ENCODE peak calls at places on chromosome 16, in five cellular contexts. X is fibroblast of the aortic adventitia; J is GDM1; M is pancreas; F is activated naive CD4-positive, alpha-beta T cell. R is an unnamed sample.

GRCh38 chr16:85522842-85523601 is 90.1 kb upstream of the GSE1 start:
- DNase-seq in X (peak), J (no peak), M (no peak), F (no peak), R (peak)

GRCh38 chr16:868846-869822 is 68.6 kb upstream of the GNG13 start:
- DNase-seq in X (no peak), J (no peak), M (no peak), F (no peak), R (no peak)

GRCh38 chr16:10561425-10561824 is 19.0 kb downstream of the EMP2 start:
- DNase-seq in X (no peak), J (no peak), M (no peak), F (no peak), R (no peak)

GRCh38 chr16:85936761-85937343 is 37.9 kb downstream of the IRF8 start:
- DNase-seq in X (no peak), J (no peak), M (no peak), F (no peak), R (no peak)

GRCh38 chr16:1296688-1297412 is 12.6 kb upstream of the UBE2I start:
- DNase-seq in X (peak), J (no peak), M (peak), F (no peak), R (no peak)

GRCh38 chr16:81575307-81575706 is 130.7 kb downstream of the CMIP start:
- DNase-seq in X (no peak), J (no peak), M (no peak), F (no peak), R (no peak)

GRCh38 chr16:52603015-52603414 is 56.1 kb upstream of the TOX3 start:
- DNase-seq in X (no peak), J (no peak), M (peak), F (no peak), R (peak)

GRCh38 chr16:26645629-26646028 is 421.1 kb upstream of the C16orf82 start:
- DNase-seq in X (no peak), J (no peak), M (peak), F (no peak), R (no peak)

GRCh38 chr16:70410736-70411135 is 28.2 kb downstream of the ST3GAL2 start:
- DNase-seq in X (no peak), J (no peak), M (no peak), F (no peak), R (no peak)

GRCh38 chr16:9048302-9048700 is 43.1 kb upstream of the HAPSTR1 start:
- DNase-seq in X (no peak), J (no peak), M (no peak), F (no peak), R (no peak)

GRCh38 chr16:47492428-47493357 is 31.6 kb downstream of the PHKB start:
- DNase-seq in X (peak), J (peak), M (no peak), F (no peak), R (peak)

GRCh38 chr16:24013733-24014645 is 178.2 kb downstream of the PRKCB start:
- DNase-seq in X (no peak), J (peak), M (no peak), F (peak), R (no peak)

GRCh38 chr16:3482659-3483241 is 12.5 kb downstream of the C16orf90 start:
- DNase-seq in X (no peak), J (no peak), M (no peak), F (no peak), R (no peak)

GRCh38 chr16:57728336-57729181 is 7.0 kb upstream of the KATNB1 start:
- DNase-seq in X (no peak), J (no peak), M (no peak), F (no peak), R (no peak)

GRCh38 chr16:67457611-67458010 is 23.3 kb downstream of the ATP6V0D1 start:
- DNase-seq in X (no peak), J (no peak), M (no peak), F (no peak), R (no peak)

GRCh38 chr16:69860233-69861231 is 90.6 kb upstream of the CLEC18A start:
- DNase-seq in X (no peak), J (no peak), M (no peak), F (no peak), R (no peak)

GRCh38 chr16:81237282-81237681 is 1.2 kb upstream of the BCO1 start:
- DNase-seq in X (peak), J (no peak), M (peak), F (no peak), R (no peak)

GRCh38 chr16:75289189-75289588 is 37.8 kb upstream of the BCAR1 start:
- DNase-seq in X (peak), J (no peak), M (no peak), F (no peak), R (no peak)

GRCh38 chr16:14456793-14457481 is 173.1 kb downstream of the PARN start:
- DNase-seq in X (peak), J (no peak), M (no peak), F (no peak), R (no peak)

GRCh38 chr16:86952769-86953168 is 364.4 kb downstream of the C16orf95 start:
- DNase-seq in X (no peak), J (no peak), M (no peak), F (no peak), R (no peak)

GRCh38 chr16:58020628-58021521 is 4.7 kb upstream of the MMP15 start:
- DNase-seq in X (peak), J (no peak), M (peak), F (peak), R (peak)

GRCh38 chr16:30355144-30355953 is at the start of gene CD2BP2:
- DNase-seq in X (peak), J (peak), M (peak), F (peak), R (peak)

GRCh38 chr16:55077231-55077630 is 146.6 kb downstream of the IRX5 start:
- DNase-seq in X (no peak), J (no peak), M (no peak), F (no peak), R (no peak)

GRCh38 chr16:8173111-8173644 is 417.1 kb downstream of the TMEM114 start:
- DNase-seq in X (peak), J (peak), M (peak), F (no peak), R (peak)

GRCh38 chr16:54282923-54283734 is 3.5 kb downstream of the IRX3 start:
- DNase-seq in X (no peak), J (no peak), M (no peak), F (no peak), R (no peak)

GRCh38 chr16:82138478-82139285 is 31.3 kb downstream of the MPHOSPH6 start:
- DNase-seq in X (no peak), J (no peak), M (no peak), F (no peak), R (no peak)

GRCh38 chr16:86951831-86952598 is 365.2 kb downstream of the C16orf95 start:
- DNase-seq in X (peak), J (no peak), M (no peak), F (no peak), R (no peak)

GRCh38 chr16:5336898-5337297 is 239.3 kb upstream of the EEF2KMT start:
- DNase-seq in X (no peak), J (no peak), M (no peak), F (no peak), R (no peak)

GRCh38 chr16:88676502-88677242 is 9.6 kb downstream of the SNAI3 start:
- DNase-seq in X (no peak), J (no peak), M (no peak), F (no peak), R (no peak)

GRCh38 chr16:81940781-81941560 is 70.3 kb downstream of the SDR42E1 start:
- DNase-seq in X (peak), J (no peak), M (peak), F (no peak), R (peak)

GRCh38 chr16:88478115-88478514 is 25.0 kb downstream of the ZFPM1 start:
- DNase-seq in X (no peak), J (no peak), M (no peak), F (peak), R (no peak)

GRCh38 chr16:84197487-84198128 is 6.7 kb downstream of the ADAD2 start:
- DNase-seq in X (no peak), J (no peak), M (no peak), F (no peak), R (no peak)

GRCh38 chr16:72872966-72873365 is 175.0 kb downstream of the ZFHX3 start:
- DNase-seq in X (no peak), J (no peak), M (no peak), F (no peak), R (no peak)

GRCh38 chr16:642189-643049 is 791 bp downstream of the MCRIP2 start:
- DNase-seq in X (no peak), J (peak), M (peak), F (no peak), R (no peak)